ENCODE peak calls at places on chromosomes 16 and 17, in seven cellular contexts. One of them, this sample, is unnamed.
A peak's percentile ranks its signal among the peaks of the same experiment; 100 is the strongest.

GRCh38 chr16:84308120-84308519 is 13.4 kb downstream of the WFDC1 start:
- DNase-seq in cardiac muscle cell: peak; percentile 62
- DNase-seq in GM23248: peak; percentile 72
- DNase-seq in stomach: peak; percentile 32
- DNase-seq in GM06990: peak; percentile 21
- DNase-seq in cardiac septum: no peak
- DNase-seq in CD8-positive, alpha-beta T cell: no peak
- DNase-seq in this sample: peak; percentile 87

GRCh38 chr17:68455756-68456528 is 1.4 kb downstream of the WIPI1 start:
- DNase-seq in cardiac septum: no peak
- DNase-seq in CD8-positive, alpha-beta T cell: no peak
- DNase-seq in GM23248: peak; percentile 90
- DNase-seq in stomach: peak; percentile 70
- DNase-seq in cardiac muscle cell: peak; percentile 95
- DNase-seq in GM06990: no peak
- DNase-seq in this sample: no peak

GRCh38 chr17:42673266-42673884 is 3.4 kb downstream of the PLEKHH3 start:
- DNase-seq in cardiac septum: no peak
- DNase-seq in cardiac muscle cell: no peak
- DNase-seq in GM06990: no peak
- DNase-seq in GM23248: no peak
- DNase-seq in stomach: no peak
- DNase-seq in CD8-positive, alpha-beta T cell: no peak
- DNase-seq in this sample: no peak

GRCh38 chr16:17396762-17397498 is 73.8 kb downstream of the XYLT1 start:
- DNase-seq in CD8-positive, alpha-beta T cell: no peak
- DNase-seq in cardiac muscle cell: peak; percentile 89
- DNase-seq in GM06990: no peak
- DNase-seq in stomach: peak; percentile 71
- DNase-seq in cardiac septum: no peak
- DNase-seq in GM23248: peak; percentile 31
- DNase-seq in this sample: no peak

GRCh38 chr16:82888616-82889015 is 261.8 kb downstream of the CDH13 start:
- DNase-seq in GM06990: no peak
- DNase-seq in CD8-positive, alpha-beta T cell: no peak
- DNase-seq in GM23248: no peak
- DNase-seq in stomach: no peak
- DNase-seq in cardiac muscle cell: peak; percentile 46
- DNase-seq in cardiac septum: no peak
- DNase-seq in this sample: no peak

GRCh38 chr16:11349599-11350276 is 4.5 kb downstream of the RMI2 start:
- DNase-seq in GM23248: peak; percentile 92
- DNase-seq in GM06990: no peak
- DNase-seq in cardiac septum: no peak
- DNase-seq in cardiac muscle cell: peak; percentile 68
- DNase-seq in CD8-positive, alpha-beta T cell: no peak
- DNase-seq in stomach: peak; percentile 63
- DNase-seq in this sample: peak; percentile 90

GRCh38 chr17:28547096-28547622 is 5.3 kb downstream of the UNC119 start:
- DNase-seq in stomach: no peak
- DNase-seq in GM06990: no peak
- DNase-seq in CD8-positive, alpha-beta T cell: no peak
- DNase-seq in cardiac muscle cell: no peak
- DNase-seq in cardiac septum: no peak
- DNase-seq in GM23248: no peak
- DNase-seq in this sample: no peak

GRCh38 chr16:16881771-16882170 is 502.8 kb downstream of the NPIPA7 start:
- DNase-seq in cardiac septum: no peak
- DNase-seq in GM23248: no peak
- DNase-seq in CD8-positive, alpha-beta T cell: no peak
- DNase-seq in GM06990: no peak
- DNase-seq in cardiac muscle cell: no peak
- DNase-seq in stomach: no peak
- DNase-seq in this sample: no peak

GRCh38 chr17:61764846-61765245 is 98.5 kb downstream of the BRIP1 start:
- DNase-seq in CD8-positive, alpha-beta T cell: no peak
- DNase-seq in GM23248: no peak
- DNase-seq in cardiac septum: no peak
- DNase-seq in cardiac muscle cell: no peak
- DNase-seq in stomach: no peak
- DNase-seq in GM06990: no peak
- DNase-seq in this sample: no peak

GRCh38 chr17:41530062-41531048 is 2.2 kb upstream of the KRT19 start:
- DNase-seq in GM23248: peak; percentile 90
- DNase-seq in cardiac septum: no peak
- DNase-seq in stomach: peak; percentile 65
- DNase-seq in cardiac muscle cell: peak; percentile 91
- DNase-seq in GM06990: no peak
- DNase-seq in CD8-positive, alpha-beta T cell: no peak
- DNase-seq in this sample: no peak

GRCh38 chr16:35187665-35188225 is 1728.3 kb downstream of the TP53TG3F start:
- DNase-seq in GM23248: no peak
- DNase-seq in GM06990: no peak
- DNase-seq in stomach: no peak
- DNase-seq in cardiac septum: no peak
- DNase-seq in cardiac muscle cell: no peak
- DNase-seq in CD8-positive, alpha-beta T cell: no peak
- DNase-seq in this sample: peak; percentile 26

GRCh38 chr16:70770968-70771552 is 29.9 kb downstream of the VAC14 start:
- DNase-seq in CD8-positive, alpha-beta T cell: peak; percentile 51
- DNase-seq in GM06990: peak; percentile 26
- DNase-seq in stomach: peak; percentile 69
- DNase-seq in GM23248: peak; percentile 66
- DNase-seq in cardiac septum: no peak
- DNase-seq in cardiac muscle cell: peak; percentile 62
- DNase-seq in this sample: no peak

GRCh38 chr17:46190763-46191162 is 2.5 kb downstream of the KANSL1 start:
- DNase-seq in GM06990: no peak
- DNase-seq in cardiac septum: no peak
- DNase-seq in GM23248: peak; percentile 48
- DNase-seq in stomach: no peak
- DNase-seq in CD8-positive, alpha-beta T cell: no peak
- DNase-seq in cardiac muscle cell: no peak
- DNase-seq in this sample: no peak

GRCh38 chr17:8117980-8118768 is at the start of gene ALOXE3:
- DNase-seq in cardiac septum: no peak
- DNase-seq in cardiac muscle cell: peak; percentile 47
- DNase-seq in GM06990: no peak
- DNase-seq in CD8-positive, alpha-beta T cell: no peak
- DNase-seq in GM23248: peak; percentile 92
- DNase-seq in stomach: peak; percentile 58
- DNase-seq in this sample: no peak

GRCh38 chr17:74552037-74552436 is 6.1 kb upstream of the CD300C start:
- DNase-seq in stomach: no peak
- DNase-seq in GM06990: no peak
- DNase-seq in CD8-positive, alpha-beta T cell: no peak
- DNase-seq in cardiac septum: no peak
- DNase-seq in cardiac muscle cell: no peak
- DNase-seq in GM23248: peak; percentile 58
- DNase-seq in this sample: peak; percentile 57

GRCh38 chr17:5630434-5630833 is 46.1 kb upstream of the NLRP1 start:
- DNase-seq in cardiac muscle cell: peak; percentile 20
- DNase-seq in cardiac septum: no peak
- DNase-seq in GM23248: peak; percentile 95
- DNase-seq in GM06990: no peak
- DNase-seq in stomach: no peak
- DNase-seq in CD8-positive, alpha-beta T cell: no peak
- DNase-seq in this sample: no peak

GRCh38 chr16:1537138-1537577 is 3.7 kb downstream of the TMEM204 start:
- DNase-seq in cardiac muscle cell: no peak
- DNase-seq in cardiac septum: no peak
- DNase-seq in CD8-positive, alpha-beta T cell: no peak
- DNase-seq in GM06990: no peak
- DNase-seq in GM23248: no peak
- DNase-seq in stomach: no peak
- DNase-seq in this sample: no peak

GRCh38 chr16:78364501-78364900 is 265.0 kb downstream of the WWOX start:
- DNase-seq in cardiac muscle cell: no peak
- DNase-seq in GM06990: no peak
- DNase-seq in GM23248: no peak
- DNase-seq in cardiac septum: no peak
- DNase-seq in stomach: no peak
- DNase-seq in CD8-positive, alpha-beta T cell: no peak
- DNase-seq in this sample: no peak

GRCh38 chr17:52828621-52829020 is 670.1 kb upstream of the CA10 start:
- DNase-seq in GM23248: no peak
- DNase-seq in cardiac septum: no peak
- DNase-seq in cardiac muscle cell: no peak
- DNase-seq in GM06990: no peak
- DNase-seq in CD8-positive, alpha-beta T cell: no peak
- DNase-seq in stomach: no peak
- DNase-seq in this sample: no peak

GRCh38 chr16:89020068-89020924 is 43.3 kb upstream of the CBFA2T3 start:
- DNase-seq in GM06990: peak; percentile 53
- DNase-seq in CD8-positive, alpha-beta T cell: no peak
- DNase-seq in stomach: no peak
- DNase-seq in GM23248: no peak
- DNase-seq in cardiac muscle cell: no peak
- DNase-seq in cardiac septum: no peak
- DNase-seq in this sample: no peak

GRCh38 chr16:8587065-8587464 is 3.2 kb downstream of the TMEM114 start:
- DNase-seq in stomach: no peak
- DNase-seq in cardiac muscle cell: no peak
- DNase-seq in GM23248: no peak
- DNase-seq in GM06990: no peak
- DNase-seq in cardiac septum: no peak
- DNase-seq in CD8-positive, alpha-beta T cell: no peak
- DNase-seq in this sample: no peak

GRCh38 chr17:63647065-63647725 is 25.0 kb downstream of the MAP3K3 start:
- DNase-seq in GM06990: no peak
- DNase-seq in CD8-positive, alpha-beta T cell: no peak
- DNase-seq in cardiac septum: no peak
- DNase-seq in GM23248: peak; percentile 43
- DNase-seq in stomach: no peak
- DNase-seq in cardiac muscle cell: peak; percentile 73
- DNase-seq in this sample: no peak

GRCh38 chr17:28227278-28228108 is 91.5 kb upstream of the TMEM97 start:
- DNase-seq in CD8-positive, alpha-beta T cell: no peak
- DNase-seq in stomach: peak; percentile 87
- DNase-seq in cardiac muscle cell: peak; percentile 44
- DNase-seq in cardiac septum: no peak
- DNase-seq in GM23248: peak; percentile 68
- DNase-seq in GM06990: peak; percentile 31
- DNase-seq in this sample: no peak

GRCh38 chr17:17846645-17847044 is 9.9 kb upstream of the SREBF1 start:
- DNase-seq in cardiac muscle cell: no peak
- DNase-seq in stomach: no peak
- DNase-seq in GM23248: no peak
- DNase-seq in GM06990: no peak
- DNase-seq in CD8-positive, alpha-beta T cell: no peak
- DNase-seq in cardiac septum: no peak
- DNase-seq in this sample: no peak

GRCh38 chr16:4507588-4508345 is 30.8 kb downstream of the CDIP1 start:
- DNase-seq in CD8-positive, alpha-beta T cell: no peak
- DNase-seq in GM23248: no peak
- DNase-seq in cardiac septum: no peak
- DNase-seq in stomach: no peak
- DNase-seq in cardiac muscle cell: no peak
- DNase-seq in GM06990: no peak
- DNase-seq in this sample: no peak

GRCh38 chr17:51487947-51488346 is 227.6 kb downstream of the UTP18 start:
- DNase-seq in GM23248: peak; percentile 10
- DNase-seq in cardiac septum: no peak
- DNase-seq in stomach: no peak
- DNase-seq in cardiac muscle cell: no peak
- DNase-seq in CD8-positive, alpha-beta T cell: no peak
- DNase-seq in GM06990: no peak
- DNase-seq in this sample: no peak

GRCh38 chr16:85168732-85169256 is 56.5 kb upstream of the CIBAR2 start:
- DNase-seq in cardiac muscle cell: peak; percentile 80
- DNase-seq in stomach: no peak
- DNase-seq in cardiac septum: no peak
- DNase-seq in CD8-positive, alpha-beta T cell: no peak
- DNase-seq in GM23248: peak; percentile 83
- DNase-seq in GM06990: no peak
- DNase-seq in this sample: no peak

GRCh38 chr17:54900457-54901229 is at the start of gene TOM1L1:
- DNase-seq in CD8-positive, alpha-beta T cell: no peak
- DNase-seq in stomach: peak; percentile 90
- DNase-seq in cardiac septum: peak; percentile 77
- DNase-seq in GM06990: peak; percentile 49
- DNase-seq in GM23248: peak; percentile 80
- DNase-seq in cardiac muscle cell: peak; percentile 72
- DNase-seq in this sample: peak; percentile 86

GRCh38 chr16:61098505-61098904 is 937.7 kb downstream of the CDH8 start:
- DNase-seq in CD8-positive, alpha-beta T cell: no peak
- DNase-seq in cardiac muscle cell: no peak
- DNase-seq in stomach: no peak
- DNase-seq in GM23248: no peak
- DNase-seq in cardiac septum: no peak
- DNase-seq in GM06990: no peak
- DNase-seq in this sample: no peak

GRCh38 chr16:83992624-83993023 is 24.6 kb downstream of the NECAB2 start:
- DNase-seq in stomach: no peak
- DNase-seq in cardiac septum: no peak
- DNase-seq in GM06990: no peak
- DNase-seq in GM23248: peak; percentile 79
- DNase-seq in CD8-positive, alpha-beta T cell: no peak
- DNase-seq in cardiac muscle cell: peak; percentile 83
- DNase-seq in this sample: no peak

GRCh38 chr16:51531271-51531670 is 380.2 kb upstream of the SALL1 start:
- DNase-seq in CD8-positive, alpha-beta T cell: no peak
- DNase-seq in GM06990: no peak
- DNase-seq in stomach: no peak
- DNase-seq in cardiac septum: no peak
- DNase-seq in cardiac muscle cell: no peak
- DNase-seq in GM23248: no peak
- DNase-seq in this sample: no peak

GRCh38 chr16:5460701-5461100 is 363.1 kb upstream of the EEF2KMT start:
- DNase-seq in GM23248: no peak
- DNase-seq in cardiac muscle cell: no peak
- DNase-seq in CD8-positive, alpha-beta T cell: no peak
- DNase-seq in GM06990: no peak
- DNase-seq in cardiac septum: no peak
- DNase-seq in stomach: no peak
- DNase-seq in this sample: no peak

GRCh38 chr16:83312015-83312734 is 495.6 kb upstream of the HSBP1 start:
- DNase-seq in stomach: no peak
- DNase-seq in GM23248: no peak
- DNase-seq in cardiac muscle cell: peak; percentile 32
- DNase-seq in cardiac septum: no peak
- DNase-seq in GM06990: no peak
- DNase-seq in CD8-positive, alpha-beta T cell: no peak
- DNase-seq in this sample: no peak

GRCh38 chr17:65228734-65229390 is 91.7 kb downstream of the RGS9 start:
- DNase-seq in cardiac muscle cell: peak; percentile 93
- DNase-seq in CD8-positive, alpha-beta T cell: peak; percentile 12
- DNase-seq in GM06990: peak; percentile 53
- DNase-seq in GM23248: peak; percentile 34
- DNase-seq in stomach: no peak
- DNase-seq in cardiac septum: no peak
- DNase-seq in this sample: no peak

GRCh38 chr16:47008612-47009011 is 35.1 kb upstream of the DNAJA2 start:
- DNase-seq in GM06990: no peak
- DNase-seq in cardiac septum: no peak
- DNase-seq in stomach: no peak
- DNase-seq in GM23248: no peak
- DNase-seq in CD8-positive, alpha-beta T cell: no peak
- DNase-seq in cardiac muscle cell: no peak
- DNase-seq in this sample: no peak

GRCh38 chr16:4416200-4417032 is at the start of gene CORO7:
- DNase-seq in GM06990: peak; percentile 97
- DNase-seq in cardiac muscle cell: peak; percentile 91
- DNase-seq in GM23248: peak; percentile 93
- DNase-seq in stomach: peak; percentile 98
- DNase-seq in cardiac septum: peak; percentile 99
- DNase-seq in CD8-positive, alpha-beta T cell: peak; percentile 98
- DNase-seq in this sample: peak; percentile 97

GRCh38 chr17:63571632-63572310 is 21.5 kb downstream of the DCAF7 start:
- DNase-seq in stomach: no peak
- DNase-seq in GM23248: peak; percentile 80
- DNase-seq in cardiac muscle cell: peak; percentile 60
- DNase-seq in GM06990: no peak
- DNase-seq in CD8-positive, alpha-beta T cell: no peak
- DNase-seq in cardiac septum: no peak
- DNase-seq in this sample: no peak

GRCh38 chr17:6304894-6305612 is 129.9 kb downstream of the AIPL1 start:
- DNase-seq in CD8-positive, alpha-beta T cell: no peak
- DNase-seq in GM23248: no peak
- DNase-seq in stomach: no peak
- DNase-seq in cardiac muscle cell: no peak
- DNase-seq in GM06990: no peak
- DNase-seq in cardiac septum: no peak
- DNase-seq in this sample: no peak